ENCODE peak calls at places on chromosomes 2 and 18, in five cellular contexts. L, J, Y, X and M are unnamed samples.
A peak's percentile ranks its signal among the peaks of the same experiment; 100 is the strongest.

GRCh38 chr2:128413718-128414341 is 95.2 kb upstream of the HS6ST1 start:
- DNase-seq in L (no peak), J (peak; percentile 15), Y (no peak), X (no peak), M (no peak)

GRCh38 chr2:110105608-110106467 is 9.8 kb downstream of the MALL start:
- DNase-seq in L (peak; percentile 66), J (peak; percentile 82), Y (no peak), X (peak; percentile 40), M (peak; percentile 67)

GRCh38 chr2:217933326-217933993 is 69.3 kb downstream of the TNS1 start:
- DNase-seq in L (no peak), J (no peak), Y (no peak), X (no peak), M (no peak)

GRCh38 chr2:158518083-158518482 is 61.3 kb downstream of the PKP4 start:
- DNase-seq in L (peak; percentile 37), J (no peak), Y (no peak), X (peak; percentile 71), M (no peak)

GRCh38 chr18:13465126-13465446 is 246.5 kb downstream of the LDLRAD4 start:
- DNase-seq in L (no peak), J (no peak), Y (no peak), X (no peak), M (no peak)

GRCh38 chr2:174211954-174212353 is 36.4 kb downstream of the OLA1 start:
- DNase-seq in L (no peak), J (no peak), Y (no peak), X (no peak), M (no peak)

GRCh38 chr2:190979906-190980629 is 33.9 kb downstream of the STAT1 start:
- DNase-seq in L (peak; percentile 96), J (peak; percentile 49), Y (peak; percentile 88), X (peak; percentile 93), M (peak; percentile 50)

GRCh38 chr2:208062113-208062512 is 36.8 kb upstream of the PLEKHM3 start:
- DNase-seq in L (peak; percentile 54), J (peak; percentile 47), Y (no peak), X (no peak), M (no peak)

GRCh38 chr2:208579678-208580077 is 173.1 kb downstream of the PTH2R start:
- DNase-seq in L (no peak), J (no peak), Y (no peak), X (no peak), M (no peak)

GRCh38 chr2:74304332-74305148 is 38.7 kb downstream of the SLC4A5 start:
- DNase-seq in L (no peak), J (no peak), Y (no peak), X (peak; percentile 7), M (no peak)

GRCh38 chr2:54122939-54123338 is 7.5 kb downstream of the ACYP2 start:
- DNase-seq in L (peak; percentile 80), J (no peak), Y (peak; percentile 4), X (peak; percentile 54), M (peak; percentile 25)

GRCh38 chr2:7169631-7170030 is 252.4 kb downstream of the RNF144A start:
- DNase-seq in L (no peak), J (no peak), Y (no peak), X (no peak), M (no peak)

GRCh38 chr18:36503477-36503876 is 206.0 kb downstream of the FHOD3 start:
- DNase-seq in L (no peak), J (no peak), Y (no peak), X (no peak), M (no peak)

GRCh38 chr18:11025270-11025669 is 124.1 kb downstream of the PIEZO2 start:
- DNase-seq in L (no peak), J (no peak), Y (no peak), X (no peak), M (no peak)

GRCh38 chr18:60019463-60019840 is 119.7 kb downstream of the PMAIP1 start:
- DNase-seq in L (peak; percentile 87), J (no peak), Y (peak; percentile 68), X (peak; percentile 51), M (no peak)

GRCh38 chr18:76564117-76564516 is 69.1 kb upstream of the ZNF516 start:
- DNase-seq in L (peak; percentile 89), J (no peak), Y (peak; percentile 61), X (no peak), M (no peak)

GRCh38 chr2:46929612-46930011 is 14.0 kb upstream of the MCFD2 start:
- DNase-seq in L (no peak), J (no peak), Y (no peak), X (no peak), M (no peak)

GRCh38 chr2:54984476-54984875 is 65.8 kb downstream of the RTN4 start:
- DNase-seq in L (no peak), J (no peak), Y (no peak), X (no peak), M (no peak)

GRCh38 chr2:150292192-150292591 is 195.3 kb downstream of the RND3 start:
- DNase-seq in L (no peak), J (no peak), Y (no peak), X (no peak), M (no peak)

GRCh38 chr2:127388423-127389164 is 819 bp upstream of the MAP3K2 start:
- DNase-seq in L (peak; percentile 44), J (no peak), Y (no peak), X (no peak), M (no peak)
- H3K27ac ChIP-seq in L (peak overlapping the region; percentile 86), J (peak overlapping the region; percentile 100), Y (peak overlapping the region; percentile 69), X (peak overlapping the region; percentile 100), M (peak overlapping the region; percentile 100)

GRCh38 chr2:202147775-202148174 is 74.7 kb downstream of the KIAA2012 start:
- DNase-seq in L (peak; percentile 55), J (no peak), Y (no peak), X (peak; percentile 58), M (no peak)
- H3K27ac ChIP-seq in L (peak overlapping the region; percentile 77), J (no peak overlapping the region), Y (no peak overlapping the region), X (no peak overlapping the region), M (no peak overlapping the region)

GRCh38 chr2:118846667-118847446 is 591 bp downstream of the EN1 start:
- DNase-seq in L (no peak), J (no peak), Y (no peak), X (no peak), M (no peak)
- H3K27ac ChIP-seq in L (no peak overlapping the region), J (no peak overlapping the region), Y (no peak overlapping the region), X (no peak overlapping the region), M (no peak overlapping the region)

DNA sequence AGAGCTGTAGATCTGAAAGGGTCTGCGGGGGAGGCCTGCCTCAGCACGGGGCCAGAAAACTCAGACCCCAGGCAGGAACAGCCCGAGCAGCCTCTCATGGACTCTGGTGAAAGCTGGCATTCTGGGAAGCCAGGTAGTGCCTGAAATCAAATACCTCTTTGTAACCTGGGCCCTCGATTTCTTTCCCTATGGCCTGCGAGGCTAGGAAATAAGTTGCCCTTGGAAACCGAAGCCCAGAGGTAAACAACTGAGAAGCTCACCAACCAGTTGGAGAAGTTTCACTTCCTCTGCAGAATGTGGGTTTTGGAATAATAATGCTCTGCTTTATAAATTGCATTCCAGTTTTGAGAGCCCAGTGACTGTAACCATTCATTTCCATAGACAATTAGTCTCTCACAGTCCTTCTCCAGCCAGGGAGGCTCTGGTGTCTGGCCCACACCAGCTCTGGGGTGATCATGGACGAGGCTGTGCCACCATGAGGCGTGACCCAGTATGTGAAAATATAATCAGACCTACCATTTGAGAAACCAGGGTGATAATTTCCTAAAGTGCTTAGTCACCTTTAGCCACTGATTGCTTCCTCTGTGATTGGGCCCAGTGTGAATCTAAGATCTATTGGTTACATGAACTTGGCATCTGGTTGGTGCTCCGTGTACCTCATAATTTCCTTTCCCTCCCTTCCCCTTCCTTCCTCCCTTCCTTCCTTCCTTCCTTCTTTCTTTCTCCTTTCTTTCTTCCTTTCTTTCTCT is 133.1 kb upstream of the PELI1 start:
- DNase-seq in L (no peak), J (no peak), Y (no peak), X (no peak), M (peak; percentile 17)
- H3K27ac ChIP-seq in L (peak overlapping the region; percentile 60), J (peak overlapping the region; percentile 10), Y (no peak overlapping the region), X (no peak overlapping the region), M (peak overlapping the region; percentile 36)